ENCODE peak calls at places on chromosomes 6 and 20, in seven cellular contexts. Y is heart right ventricle, J is psoas muscle, A is RWPE1, U is adrenal gland, E is endodermal cell, M is body of pancreas. D is an unnamed sample.

GRCh38 chr6:163667372-163668060 is 253.0 kb downstream of the QKI start:
- DNase-seq in Y (peak; percentile 59), J (no peak), A (no peak), U (peak; percentile 69), E (no peak), M (no peak), D (peak; percentile 14)

GRCh38 chr6:46062991-46063390 is 47.3 kb upstream of the CLIC5 start:
- DNase-seq in Y (no peak), J (no peak), A (no peak), U (no peak), E (no peak), M (no peak), D (no peak)

GRCh38 chr6:148817689-148818088 is 70.9 kb downstream of the UST start:
- DNase-seq in Y (no peak), J (no peak), A (no peak), U (no peak), E (no peak), M (no peak), D (no peak)

GRCh38 chr20:51387125-51387865 is 155.2 kb downstream of the NFATC2 start:
- DNase-seq in Y (no peak), J (no peak), A (no peak), U (no peak), E (peak; percentile 80), M (no peak), D (no peak)

GRCh38 chr20:63893999-63894357 is 948 bp upstream of the DNAJC5 start:
- DNase-seq in Y (no peak), J (no peak), A (no peak), U (no peak), E (no peak), M (no peak), D (no peak)

GRCh38 chr6:12279322-12280098 is 10.7 kb upstream of the EDN1 start:
- DNase-seq in Y (no peak), J (no peak), A (no peak), U (no peak), E (no peak), M (no peak), D (no peak)

GRCh38 chr20:34629342-34629741 is 47.5 kb downstream of the PIGU start:
- DNase-seq in Y (peak; percentile 50), J (no peak), A (no peak), U (no peak), E (peak; percentile 22), M (no peak), D (no peak)

GRCh38 chr6:71967436-71967835 is 81.1 kb downstream of the RIMS1 start:
- DNase-seq in Y (no peak), J (no peak), A (no peak), U (no peak), E (no peak), M (no peak), D (no peak)

GRCh38 chr20:4160761-4161305 is 145.5 kb upstream of the RNF24 start:
- DNase-seq in Y (peak; percentile 43), J (no peak), A (no peak), U (peak; percentile 77), E (peak; percentile 67), M (no peak), D (peak; percentile 11)

GRCh38 chr20:43681991-43682410 is 15.1 kb downstream of the MYBL2 start:
- DNase-seq in Y (no peak), J (no peak), A (no peak), U (no peak), E (no peak), M (peak; percentile 21), D (no peak)

GRCh38 chr6:3813150-3813780 is 35.9 kb upstream of the FAM50B start:
- DNase-seq in Y (peak; percentile 87), J (peak; percentile 82), A (peak; percentile 82), U (peak; percentile 76), E (no peak), M (no peak), D (peak; percentile 32)

GRCh38 chr20:59235226-59235625 is 65.2 kb upstream of the EDN3 start:
- DNase-seq in Y (no peak), J (no peak), A (no peak), U (no peak), E (no peak), M (no peak), D (no peak)

GRCh38 chr20:62239278-62239879 is 1.1 kb downstream of the OSBPL2 start:
- DNase-seq in Y (no peak), J (no peak), A (peak; percentile 49), U (no peak), E (peak; percentile 56), M (peak; percentile 50), D (no peak)
- H3K27ac ChIP-seq in Y (peak overlapping the region; percentile 87), J (peak overlapping the region; percentile 90), A (peak overlapping the region; percentile 77), U (peak overlapping the region; percentile 63), E (no peak overlapping the region), M (peak overlapping the region; percentile 93), D (no peak overlapping the region)

GRCh38 chr6:35727206-35727934 is 9.5 kb upstream of the ARMC12 start:
- DNase-seq in Y (peak; percentile 73), J (peak; percentile 98), A (peak; percentile 60), U (peak; percentile 93), E (peak; percentile 89), M (peak; percentile 77), D (peak; percentile 54)
- H3K27ac ChIP-seq in Y (peak overlapping the region; percentile 100), J (peak overlapping the region; percentile 99), A (peak overlapping the region; percentile 100), U (peak overlapping the region; percentile 100), E (peak overlapping the region; percentile 87), M (peak overlapping the region; percentile 99), D (peak overlapping the region; percentile 89)

DNA sequence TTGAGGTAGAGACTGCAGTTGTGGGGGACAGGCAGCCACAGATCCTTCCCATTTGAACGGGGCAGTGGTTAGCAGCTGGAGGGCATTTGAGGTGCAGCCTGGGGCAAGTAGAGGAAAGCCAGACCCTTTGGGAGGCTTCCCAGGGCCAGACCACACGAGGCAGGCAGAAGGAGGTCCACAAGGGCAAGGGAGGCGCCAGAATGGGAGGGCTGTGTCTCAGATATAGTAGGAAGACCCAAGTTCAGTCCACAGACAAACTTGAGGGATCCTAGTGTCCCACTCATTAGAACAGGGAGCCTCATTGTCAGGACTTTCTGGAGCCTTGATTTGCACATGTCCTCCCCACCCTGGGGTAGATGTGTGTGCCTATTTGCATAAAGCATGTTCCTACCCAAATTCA is 165.9 kb downstream of the VEGFA start:
- DNase-seq in Y (no peak), J (peak; percentile 30), A (no peak), U (peak; percentile 39), E (no peak), M (peak; percentile 5), D (no peak)
- H3K27ac ChIP-seq in Y (no peak overlapping the region), J (peak overlapping the region; percentile 41), A (no peak overlapping the region), U (no peak overlapping the region), E (no peak overlapping the region), M (no peak overlapping the region), D (no peak overlapping the region)

GRCh38 chr6:111737065-111737521 is 131.4 kb upstream of the TRAF3IP2 start:
- DNase-seq in Y (no peak), J (no peak), A (peak; percentile 26), U (no peak), E (no peak), M (no peak), D (no peak)
- H3K27ac ChIP-seq in Y (no peak overlapping the region), J (no peak overlapping the region), A (no peak overlapping the region), U (no peak overlapping the region), E (no peak overlapping the region), M (no peak overlapping the region), D (no peak overlapping the region)

GRCh38 chr6:35409245-35409644 is 42.9 kb upstream of the FANCE start:
- DNase-seq in Y (no peak), J (no peak), A (no peak), U (no peak), E (no peak), M (no peak), D (no peak)

GRCh38 chr6:35407086-35407485 is 45.1 kb upstream of the FANCE start:
- DNase-seq in Y (no peak), J (no peak), A (no peak), U (no peak), E (no peak), M (no peak), D (no peak)

GRCh38 chr6:35403544-35404442 is 48.3 kb upstream of the FANCE start:
- DNase-seq in Y (no peak), J (no peak), A (no peak), U (no peak), E (no peak), M (no peak), D (no peak)

GRCh38 chr6:35402856-35403191 is 49.3 kb upstream of the FANCE start:
- DNase-seq in Y (no peak), J (no peak), A (no peak), U (no peak), E (no peak), M (no peak), D (no peak)

DNA sequence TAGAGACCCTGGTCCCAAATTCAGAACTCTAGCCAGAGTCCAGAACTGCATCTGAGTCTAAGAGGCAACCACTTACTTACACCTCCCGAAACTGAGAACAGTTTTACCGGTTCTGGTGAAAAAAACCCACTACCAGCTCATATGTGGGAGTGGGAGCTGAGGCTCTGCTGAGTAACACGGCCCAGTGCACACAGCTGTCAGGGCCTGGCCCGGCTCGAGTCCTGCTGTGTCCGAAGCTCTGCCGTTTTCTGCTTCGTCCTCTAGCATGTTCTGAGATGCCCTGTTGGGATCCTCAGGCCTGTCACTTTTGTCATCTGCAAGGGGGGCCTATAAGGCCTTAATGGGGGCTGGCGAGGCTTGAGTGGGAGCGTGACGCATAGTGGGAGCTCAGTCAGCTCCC is 45.5 kb upstream of the FANCE start:
- DNase-seq in Y (no peak), J (no peak), A (no peak), U (no peak), E (no peak), M (no peak), D (no peak)
- H3K27ac ChIP-seq in Y (no peak overlapping the region), J (no peak overlapping the region), A (peak overlapping the region; percentile 38), U (no peak overlapping the region), E (no peak overlapping the region), M (no peak overlapping the region), D (no peak overlapping the region)

GRCh38 chr6:44152533-44152932 is 6.1 kb upstream of the CAPN11 start:
- DNase-seq in Y (no peak), J (no peak), A (no peak), U (no peak), E (no peak), M (no peak), D (no peak)

GRCh38 chr6:44157152-44157521 is 1.5 kb upstream of the CAPN11 start:
- DNase-seq in Y (no peak), J (no peak), A (no peak), U (no peak), E (no peak), M (no peak), D (no peak)

GRCh38 chr6:44154067-44154466 is 4.6 kb upstream of the CAPN11 start:
- DNase-seq in Y (no peak), J (no peak), A (no peak), U (no peak), E (no peak), M (no peak), D (no peak)

GRCh38 chr6:44158770-44159228 is at the start of gene CAPN11:
- DNase-seq in Y (no peak), J (no peak), A (no peak), U (no peak), E (no peak), M (no peak), D (no peak)

GRCh38 chr6:44156494-44157151 is 2.0 kb upstream of the CAPN11 start:
- DNase-seq in Y (no peak), J (no peak), A (no peak), U (no peak), E (peak; percentile 72), M (peak; percentile 76), D (no peak)
- H3K27ac ChIP-seq in Y (no peak overlapping the region), J (no peak overlapping the region), A (peak overlapping the region; percentile 34), U (no peak overlapping the region), E (no peak overlapping the region), M (peak overlapping the region; percentile 84), D (no peak overlapping the region)

GRCh38 chr6:100593522-100593921 is 128.8 kb upstream of the SIM1 start:
- DNase-seq in Y (no peak), J (no peak), A (no peak), U (no peak), E (no peak), M (no peak), D (no peak)
- H3K27ac ChIP-seq in Y (no peak overlapping the region), J (no peak overlapping the region), A (no peak overlapping the region), U (no peak overlapping the region), E (no peak overlapping the region), M (no peak overlapping the region), D (no peak overlapping the region)